ENCODE peak calls at places on chromosomes 6 and 20, in six cellular contexts. One of them, this sample, is unnamed.

GRCh38 chr6:111606620-111607115 is 990 bp upstream of the TRAF3IP2 start:
- DNase-seq in transverse colon: no peak
- DNase-seq in PC-3: no peak
- DNase-seq in PC-9: peak; percentile 34
- DNase-seq in psoas muscle: no peak
- DNase-seq in colonic mucosa: no peak
- DNase-seq in this sample: no peak

GRCh38 chr20:40189621-40190020 is 499.4 kb downstream of the MAFB start:
- DNase-seq in transverse colon: no peak
- DNase-seq in psoas muscle: no peak
- DNase-seq in colonic mucosa: no peak
- DNase-seq in PC-3: no peak
- DNase-seq in PC-9: no peak
- DNase-seq in this sample: no peak

GRCh38 chr6:165298426-165298825 is 11.0 kb downstream of the C6orf118 start:
- DNase-seq in colonic mucosa: no peak
- DNase-seq in psoas muscle: no peak
- DNase-seq in PC-9: no peak
- DNase-seq in transverse colon: no peak
- DNase-seq in PC-3: no peak
- DNase-seq in this sample: no peak

GRCh38 chr6:169109381-169109780 is 144.3 kb downstream of the THBS2 start:
- DNase-seq in psoas muscle: no peak
- DNase-seq in colonic mucosa: no peak
- DNase-seq in transverse colon: no peak
- DNase-seq in PC-3: no peak
- DNase-seq in PC-9: no peak
- DNase-seq in this sample: peak; percentile 0

GRCh38 chr6:10520468-10520867 is 683 bp upstream of the GCNT2 start:
- DNase-seq in transverse colon: no peak
- DNase-seq in PC-9: no peak
- DNase-seq in PC-3: peak; percentile 39
- DNase-seq in colonic mucosa: no peak
- DNase-seq in psoas muscle: no peak
- DNase-seq in this sample: no peak

GRCh38 chr6:114355300-114355699 is 12.5 kb upstream of the HS3ST5 start:
- DNase-seq in psoas muscle: no peak
- DNase-seq in transverse colon: no peak
- DNase-seq in PC-3: no peak
- DNase-seq in PC-9: no peak
- DNase-seq in colonic mucosa: no peak
- DNase-seq in this sample: no peak

GRCh38 chr20:31548823-31549512 is 34.7 kb downstream of the HM13 start:
- DNase-seq in transverse colon: no peak
- DNase-seq in psoas muscle: no peak
- DNase-seq in colonic mucosa: no peak
- DNase-seq in PC-9: no peak
- DNase-seq in PC-3: no peak
- DNase-seq in this sample: no peak

GRCh38 chr6:132971676-132972075 is 157.3 kb downstream of the RPS12 start:
- DNase-seq in transverse colon: no peak
- DNase-seq in PC-3: peak; percentile 72
- DNase-seq in colonic mucosa: no peak
- DNase-seq in PC-9: no peak
- DNase-seq in psoas muscle: no peak
- DNase-seq in this sample: no peak

GRCh38 chr20:46951405-46951804 is 56.8 kb downstream of the EYA2 start:
- DNase-seq in PC-9: no peak
- DNase-seq in psoas muscle: no peak
- DNase-seq in PC-3: peak; percentile 51
- DNase-seq in transverse colon: no peak
- DNase-seq in colonic mucosa: no peak
- DNase-seq in this sample: no peak

GRCh38 chr6:83436674-83437073 is 5.8 kb upstream of the ME1 start:
- DNase-seq in colonic mucosa: no peak
- DNase-seq in transverse colon: no peak
- DNase-seq in PC-9: no peak
- DNase-seq in psoas muscle: no peak
- DNase-seq in PC-3: no peak
- DNase-seq in this sample: no peak

GRCh38 chr6:134851548-134851947 is 98.4 kb downstream of the ALDH8A1 start:
- DNase-seq in PC-3: no peak
- DNase-seq in transverse colon: no peak
- DNase-seq in colonic mucosa: no peak
- DNase-seq in PC-9: no peak
- DNase-seq in psoas muscle: no peak
- DNase-seq in this sample: no peak

GRCh38 chr6:78363688-78364087 is 503.7 kb upstream of the IRAK1BP1 start:
- DNase-seq in PC-9: no peak
- DNase-seq in PC-3: no peak
- DNase-seq in psoas muscle: no peak
- DNase-seq in colonic mucosa: no peak
- DNase-seq in transverse colon: no peak
- DNase-seq in this sample: no peak

GRCh38 chr6:408599-409102 is 17.1 kb downstream of the IRF4 start:
- DNase-seq in PC-9: no peak
- DNase-seq in transverse colon: no peak
- DNase-seq in PC-3: peak; percentile 25
- DNase-seq in colonic mucosa: no peak
- DNase-seq in psoas muscle: peak; percentile 61
- DNase-seq in this sample: peak; percentile 72

GRCh38 chr6:30740540-30740870 is 2.0 kb downstream of the FLOT1 start:
- DNase-seq in colonic mucosa: no peak
- DNase-seq in PC-3: no peak
- DNase-seq in PC-9: no peak
- DNase-seq in transverse colon: no peak
- DNase-seq in psoas muscle: no peak
- DNase-seq in this sample: no peak
- H3K4me1 ChIP-seq in colonic mucosa: peaks cover 30% of the 10 kb centered on the region
- H3K4me1 ChIP-seq in PC-3: peaks cover 62% of the 10 kb centered on the region
- H3K4me1 ChIP-seq in PC-9: peaks cover 49% of the 10 kb centered on the region
- H3K4me1 ChIP-seq in transverse colon: peaks cover 26% of the 10 kb centered on the region
- H3K4me1 ChIP-seq in psoas muscle: peaks cover 19% of the 10 kb centered on the region
- H3K4me1 ChIP-seq in this sample: no peaks in the 10 kb centered on the region

DNA sequence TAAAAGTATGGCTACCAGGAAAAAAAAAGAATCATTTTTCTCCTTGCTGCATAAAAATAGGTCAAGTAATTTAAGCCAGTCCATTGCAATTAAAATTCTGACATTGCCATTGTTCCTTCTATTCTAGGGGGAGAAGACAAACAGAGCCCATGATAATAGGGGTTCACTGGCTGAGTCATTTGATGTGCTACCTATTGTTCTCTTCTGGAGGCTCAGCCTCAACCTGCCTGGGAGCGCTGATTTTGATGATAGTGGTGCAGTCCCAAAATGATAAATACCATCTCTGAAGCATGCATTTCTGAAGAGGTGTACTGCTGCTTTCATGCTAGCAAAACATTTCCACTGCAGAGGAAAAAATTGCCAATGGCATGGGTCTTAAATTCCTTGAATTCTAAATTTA is 5.8 kb downstream of the CITED2 start:
- DNase-seq in psoas muscle: no peak
- DNase-seq in PC-3: no peak
- DNase-seq in colonic mucosa: no peak
- DNase-seq in PC-9: no peak
- DNase-seq in transverse colon: no peak
- DNase-seq in this sample: no peak
- H3K27ac ChIP-seq in psoas muscle: no peak overlapping the region
- H3K27ac ChIP-seq in PC-3: no peak overlapping the region
- H3K27ac ChIP-seq in colonic mucosa: no peak overlapping the region
- H3K27ac ChIP-seq in PC-9: no peak overlapping the region
- H3K27ac ChIP-seq in transverse colon: no peak overlapping the region
- H3K27ac ChIP-seq in this sample: no peak overlapping the region

GRCh38 chr6:41732601-41733348 is 2.6 kb downstream of the TFEB start:
- DNase-seq in psoas muscle: no peak
- DNase-seq in transverse colon: peak; percentile 70
- DNase-seq in PC-9: no peak
- DNase-seq in PC-3: no peak
- DNase-seq in colonic mucosa: no peak
- DNase-seq in this sample: no peak

GRCh38 chr6:41733349-41733706 is 2.1 kb downstream of the TFEB start:
- DNase-seq in colonic mucosa: no peak
- DNase-seq in transverse colon: no peak
- DNase-seq in PC-9: no peak
- DNase-seq in PC-3: no peak
- DNase-seq in psoas muscle: no peak
- DNase-seq in this sample: no peak

GRCh38 chr6:41735427-41736206 is at the start of gene TFEB:
- DNase-seq in colonic mucosa: peak; percentile 96
- DNase-seq in psoas muscle: peak; percentile 96
- DNase-seq in transverse colon: peak; percentile 96
- DNase-seq in PC-9: peak; percentile 81
- DNase-seq in PC-3: peak; percentile 92
- DNase-seq in this sample: peak; percentile 96

GRCh38 chr6:41734666-41735426 is 562 bp downstream of the TFEB start:
- DNase-seq in PC-3: peak; percentile 45
- DNase-seq in PC-9: no peak
- DNase-seq in transverse colon: peak; percentile 86
- DNase-seq in colonic mucosa: peak; percentile 85
- DNase-seq in psoas muscle: peak; percentile 84
- DNase-seq in this sample: peak; percentile 80

GRCh38 chr6:41733707-41734665 is 1.4 kb downstream of the TFEB start:
- DNase-seq in transverse colon: peak; percentile 82
- DNase-seq in PC-3: peak; percentile 54
- DNase-seq in colonic mucosa: peak; percentile 74
- DNase-seq in PC-9: no peak
- DNase-seq in psoas muscle: peak; percentile 75
- DNase-seq in this sample: peak; percentile 69
- TF ChIP-seq CTCF in transverse colon: no peak
- TF ChIP-seq CTCF in PC-3: no peak
- TF ChIP-seq CTCF in colonic mucosa: no peak
- TF ChIP-seq CTCF in PC-9: no peak
- TF ChIP-seq CTCF in psoas muscle: no peak
- TF ChIP-seq CTCF in this sample: no peak

GRCh38 chr6:17423018-17423417 is 29.6 kb downstream of the CAP2 start:
- DNase-seq in PC-9: no peak
- DNase-seq in colonic mucosa: no peak
- DNase-seq in transverse colon: no peak
- DNase-seq in PC-3: no peak
- DNase-seq in psoas muscle: no peak
- DNase-seq in this sample: no peak
- H3K4me1 ChIP-seq in PC-9: peaks cover 12% of the 10 kb centered on the region
- H3K4me1 ChIP-seq in colonic mucosa: no peaks in the 10 kb centered on the region
- H3K4me1 ChIP-seq in transverse colon: no peaks in the 10 kb centered on the region
- H3K4me1 ChIP-seq in PC-3: peaks cover 15% of the 10 kb centered on the region
- H3K4me1 ChIP-seq in psoas muscle: peaks cover 60% of the 10 kb centered on the region
- H3K4me1 ChIP-seq in this sample: peaks cover 3% of the 10 kb centered on the region

GRCh38 chr6:9516207-9516606 is 898.7 kb downstream of the TFAP2A start:
- DNase-seq in transverse colon: no peak
- DNase-seq in colonic mucosa: no peak
- DNase-seq in PC-3: peak; percentile 84
- DNase-seq in psoas muscle: no peak
- DNase-seq in PC-9: peak; percentile 37
- DNase-seq in this sample: no peak
- H3K27ac ChIP-seq in transverse colon: no peak overlapping the region
- H3K27ac ChIP-seq in colonic mucosa: no peak overlapping the region
- H3K27ac ChIP-seq in PC-3: peak overlapping the region; percentile 30
- H3K27ac ChIP-seq in psoas muscle: no peak overlapping the region
- H3K27ac ChIP-seq in PC-9: no peak overlapping the region
- H3K27ac ChIP-seq in this sample: no peak overlapping the region

GRCh38 chr6:149026530-149026942 is 279.7 kb downstream of the UST start:
- DNase-seq in PC-3: peak; percentile 82
- DNase-seq in PC-9: no peak
- DNase-seq in psoas muscle: no peak
- DNase-seq in transverse colon: no peak
- DNase-seq in colonic mucosa: peak; percentile 38
- DNase-seq in this sample: no peak
- TF ChIP-seq CTCF in PC-3: peak; percentile 85
- TF ChIP-seq CTCF in PC-9: peak; percentile 75
- TF ChIP-seq CTCF in psoas muscle: no peak
- TF ChIP-seq CTCF in transverse colon: peak; percentile 28
- TF ChIP-seq CTCF in colonic mucosa: no peak
- TF ChIP-seq CTCF in this sample: no peak

GRCh38 chr20:57717797-57718196 is 8.0 kb upstream of the PMEPA1 start:
- DNase-seq in colonic mucosa: no peak
- DNase-seq in PC-9: peak; percentile 99
- DNase-seq in psoas muscle: no peak
- DNase-seq in transverse colon: no peak
- DNase-seq in PC-3: peak; percentile 99
- DNase-seq in this sample: no peak
- H3K4me1 ChIP-seq in colonic mucosa: peaks cover 3% of the 10 kb centered on the region
- H3K4me1 ChIP-seq in PC-9: peaks cover 50% of the 10 kb centered on the region
- H3K4me1 ChIP-seq in psoas muscle: peaks cover 58% of the 10 kb centered on the region
- H3K4me1 ChIP-seq in transverse colon: no peaks in the 10 kb centered on the region
- H3K4me1 ChIP-seq in PC-3: peaks cover 58% of the 10 kb centered on the region
- H3K4me1 ChIP-seq in this sample: peaks cover 15% of the 10 kb centered on the region